ENCODE peak calls at places on chromosomes 7 and 10, in seven cellular contexts. E is A549; O is transverse colon; Z is psoas muscle; R is mammary epithelial cell; D is right lobe of liver; B is CD8-positive, alpha-beta T cell. X is an unnamed sample.

GRCh38 chr10:77428776-77429395 is 208.7 kb downstream of the KCNMA1 start:
- DNase-seq in Z (peak; percentile 48), B (no peak), E (peak; percentile 48), O (peak; percentile 49), R (peak; percentile 53), D (peak; percentile 71), X (peak; percentile 71)

GRCh38 chr7:148335790-148336189 is 254.8 kb upstream of the C7orf33 start:
- DNase-seq in O (no peak), B (no peak), R (no peak), E (no peak), Z (no peak), D (no peak), X (no peak)

GRCh38 chr10:44895280-44895679 is 15.9 kb upstream of the TMEM72 start:
- DNase-seq in D (no peak), O (no peak), Z (no peak), B (no peak), E (no peak), R (no peak), X (no peak)

GRCh38 chr7:47852330-47853245 is 95.7 kb downstream of the PKD1L1 start:
- DNase-seq in O (no peak), E (no peak), Z (no peak), R (no peak), B (no peak), D (no peak), X (no peak)

GRCh38 chr10:45308707-45309106 is 6.7 kb downstream of the OR13A1 start:
- DNase-seq in E (no peak), R (peak; percentile 3), Z (no peak), O (no peak), D (no peak), B (no peak), X (no peak)

GRCh38 chr10:18658992-18659783 is at the start of gene ARL5B:
- DNase-seq in D (peak; percentile 99), Z (peak; percentile 98), B (peak; percentile 96), E (peak; percentile 88), O (peak; percentile 99), R (peak; percentile 99), X (peak; percentile 99)

GRCh38 chr7:103810112-103810744 is 179.2 kb downstream of the RELN start:
- DNase-seq in Z (no peak), O (no peak), B (no peak), D (peak; percentile 74), R (no peak), E (no peak), X (no peak)

GRCh38 chr10:14325325-14325955 is 5.3 kb downstream of the FRMD4A start:
- DNase-seq in O (peak; percentile 23), B (peak; percentile 21), R (peak; percentile 5), Z (no peak), E (peak; percentile 18), D (peak; percentile 64), X (no peak)

GRCh38 chr10:60536529-60537114 is 146.9 kb upstream of the ANK3 start:
- DNase-seq in O (no peak), E (no peak), R (peak; percentile 78), B (no peak), Z (no peak), D (no peak), X (no peak)

GRCh38 chr7:27173412-27174076 is 576 bp downstream of the HOXA10 start:
- DNase-seq in R (no peak), E (no peak), Z (no peak), D (peak; percentile 56), O (peak; percentile 34), B (no peak), X (peak; percentile 76)

GRCh38 chr10:76133597-76134255 is 702.3 kb downstream of the LRMDA start:
- DNase-seq in R (no peak), E (no peak), Z (no peak), O (no peak), D (no peak), B (no peak), X (no peak)

GRCh38 chr7:90595801-90596683 is at the start of gene CDK14:
- DNase-seq in D (peak; percentile 91), Z (peak; percentile 81), R (peak; percentile 59), E (peak; percentile 66), O (peak; percentile 81), B (no peak), X (peak; percentile 91)

GRCh38 chr7:31954500-31954899 is 115.7 kb downstream of the PDE1C start:
- DNase-seq in D (no peak), Z (no peak), E (no peak), O (no peak), R (no peak), B (no peak), X (no peak)

GRCh38 chr7:57867884-57868701 is 418.1 kb downstream of the ZNF716 start:
- DNase-seq in E (no peak), O (no peak), B (no peak), R (peak; percentile 7), D (peak; percentile 82), Z (peak; percentile 21), X (no peak)

GRCh38 chr7:57868771-57869483 is 418.9 kb downstream of the ZNF716 start:
- DNase-seq in D (peak; percentile 74), O (no peak), Z (peak; percentile 15), B (no peak), E (peak; percentile 0), R (no peak), X (no peak)
- H3K4me3 ChIP-seq in D (peak overlapping the region; percentile 7), O (peak overlapping the region; percentile 54), Z (peak overlapping the region; percentile 54), B (no peak overlapping the region), E (peak overlapping the region; percentile 38), R (peak overlapping the region; percentile 26), X (peak overlapping the region; percentile 35)

GRCh38 chr7:42350801-42351200 is 113.8 kb upstream of the GLI3 start:
- DNase-seq in B (no peak), D (no peak), Z (no peak), E (no peak), O (no peak), R (no peak), X (no peak)
- H3K4me1 ChIP-seq in B (no peaks in the 10 kb centered on the region), D (no peaks in the 10 kb centered on the region), Z (peaks cover under 1% of the 10 kb centered on the region), E (no peaks in the 10 kb centered on the region), O (no peaks in the 10 kb centered on the region), R (no peaks in the 10 kb centered on the region), X (no peaks in the 10 kb centered on the region)

GRCh38 chr10:26721561-26721960 is 24.1 kb downstream of the PDSS1 start:
- DNase-seq in Z (no peak), O (no peak), E (no peak), D (no peak), B (peak; percentile 10), R (no peak), X (no peak)
- H3K27ac ChIP-seq in Z (no peak overlapping the region), O (no peak overlapping the region), E (no peak overlapping the region), D (no peak overlapping the region), B (peak overlapping the region; percentile 24), R (no peak overlapping the region), X (no peak overlapping the region)

GRCh38 chr10:95836610-95837367 is 71.0 kb upstream of the CC2D2B start:
- DNase-seq in E (no peak), D (no peak), B (no peak), O (no peak), R (no peak), Z (no peak), X (no peak)
- H3K4me3 ChIP-seq in E (no peak overlapping the region), D (no peak overlapping the region), B (no peak overlapping the region), O (no peak overlapping the region), R (no peak overlapping the region), Z (no peak overlapping the region), X (no peak overlapping the region)

GRCh38 chr7:919924-920341 is 34.5 kb downstream of the ADAP1 start:
- DNase-seq in B (no peak), O (peak; percentile 71), E (no peak), D (peak; percentile 51), Z (no peak), R (no peak), X (peak; percentile 39)
- H3K4me1 ChIP-seq in B (peaks cover 38% of the 10 kb centered on the region), O (peaks cover 63% of the 10 kb centered on the region), E (peaks cover 10% of the 10 kb centered on the region), D (no peaks in the 10 kb centered on the region), Z (no peaks in the 10 kb centered on the region), R (peaks cover 8% of the 10 kb centered on the region), X (peaks cover 7% of the 10 kb centered on the region)

DNA sequence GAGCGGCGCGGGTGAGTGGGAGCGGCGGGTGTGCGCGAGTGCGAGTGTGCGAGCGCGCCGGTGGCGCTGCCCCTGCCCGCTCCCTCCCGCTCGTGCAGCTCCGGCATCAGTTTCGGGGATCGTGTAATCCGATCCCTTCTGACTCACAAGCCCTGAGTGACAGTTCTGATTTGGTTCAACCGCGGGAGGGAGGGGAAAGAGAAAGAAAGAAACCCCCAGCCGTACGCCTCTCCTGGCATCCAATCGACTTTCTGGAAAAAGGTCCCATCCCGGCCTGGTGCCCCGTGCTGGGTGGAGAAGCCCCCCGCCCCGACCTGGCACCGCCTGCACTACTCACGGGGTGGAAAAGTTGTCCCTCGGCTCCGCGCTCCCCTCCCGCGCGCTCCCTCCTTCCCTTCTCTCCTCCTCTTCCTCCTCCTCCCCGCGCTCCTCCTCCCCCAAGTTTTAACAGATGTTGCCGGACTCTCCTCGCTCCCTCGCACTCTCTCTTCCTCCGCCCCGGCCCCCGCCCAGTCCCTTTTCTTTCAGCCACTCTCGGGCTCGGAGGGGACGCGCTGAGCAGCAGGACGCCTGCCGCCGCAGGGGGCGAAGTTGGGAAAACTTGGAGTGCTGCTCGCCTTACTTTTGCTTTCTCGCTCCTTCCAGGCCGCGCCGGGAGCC is at the start of gene GLI3:
- DNase-seq in Z (peak; percentile 88), O (peak; percentile 70), B (no peak), R (peak; percentile 93), D (peak; percentile 66), E (peak; percentile 60), X (peak; percentile 88)
- H3K27ac ChIP-seq in Z (peak within 1 kb of the TSS; percentile 81), O (peak within 1 kb of the TSS; percentile 90), B (no peak within 1 kb of the TSS), R (peak within 1 kb of the TSS; percentile 81), D (peak within 1 kb of the TSS; percentile 60), E (no peak within 1 kb of the TSS), X (peak within 1 kb of the TSS; percentile 80)

X was measured in upper lobe of right lung.